ENCODE peak calls at places on chromosomes 4 and X, in four cellular contexts. A is CD4-positive, alpha-beta T cell; L is IMR-90; J is fibroblast of lung. K is an unnamed sample.

GRCh38 chrX:133921764-133922389 is 63.5 kb downstream of the GPC3 start:
- DNase-seq in A (peak), L (peak), J (peak), K (peak)

GRCh38 chr4:152245706-152246105 is 290.2 kb downstream of the FBXW7 start:
- DNase-seq in A (no peak), L (no peak), J (no peak), K (no peak)

GRCh38 chrX:108020631-108021030 is 24.2 kb upstream of the VSIG1 start:
- DNase-seq in A (peak), L (peak), J (peak), K (peak)

GRCh38 chr4:86032476-86033022 is 327.3 kb downstream of the MAPK10 start:
- DNase-seq in A (no peak), L (peak), J (peak), K (peak)

GRCh38 chr4:67762091-67762490 is 7.9 kb upstream of the GNRHR start:
- DNase-seq in A (no peak), L (peak), J (peak), K (no peak)

GRCh38 chr4:88439161-88439760 is 17.7 kb upstream of the HERC5 start:
- DNase-seq in A (no peak), L (no peak), J (no peak), K (no peak)

GRCh38 chr4:175421506-175421905 is 390.6 kb downstream of the GPM6A start:
- DNase-seq in A (no peak), L (peak), J (peak), K (no peak)

GRCh38 chr4:7389101-7389701 is 45.5 kb downstream of the PSAPL1 start:
- DNase-seq in A (no peak), L (no peak), J (no peak), K (no peak)

GRCh38 chr4:99430106-99430505 is 5.0 kb downstream of the ADH7 start:
- DNase-seq in A (no peak), L (no peak), J (no peak), K (no peak)

GRCh38 chr4:108004646-108005045 is 15.0 kb downstream of the HADH start:
- DNase-seq in A (no peak), L (no peak), J (no peak), K (no peak)

GRCh38 chr4:186297013-186297645 is 31.1 kb downstream of the F11 start:
- DNase-seq in A (no peak), L (peak), J (peak), K (peak)

GRCh38 chr4:158314756-158315487 is 104.6 kb downstream of the TMEM144 start:
- DNase-seq in A (no peak), L (peak), J (peak), K (no peak)

GRCh38 chr4:2249526-2249991 is 7.6 kb upstream of the HAUS3 start:
- DNase-seq in A (no peak), L (no peak), J (no peak), K (no peak)

GRCh38 chrX:108307408-108308085 is 130.7 kb downstream of the COL4A6 start:
- DNase-seq in A (no peak), L (peak), J (no peak), K (peak)

GRCh38 chr4:189785257-189785656 is 155.4 kb upstream of the FRG1 start:
- DNase-seq in A (no peak), L (no peak), J (no peak), K (no peak)

GRCh38 chr4:128810331-128810870 is 901 bp downstream of the JADE1 start:
- DNase-seq in A (peak), L (peak), J (peak), K (peak)

GRCh38 chrX:121135488-121136207 is 88.2 kb downstream of the GLUD2 start:
- DNase-seq in A (no peak), L (no peak), J (no peak), K (no peak)

GRCh38 chr4:147779449-147779848 is 47.6 kb downstream of the ARHGAP10 start:
- DNase-seq in A (no peak), L (no peak), J (no peak), K (no peak)

GRCh38 chr4:30380404-30380998 is 339.7 kb upstream of the PCDH7 start:
- DNase-seq in A (no peak), L (peak), J (peak), K (peak)

GRCh38 chrX:57070185-57070984 is 51.0 kb downstream of the SPIN2B start:
- DNase-seq in A (no peak), L (no peak), J (no peak), K (no peak)

GRCh38 chr4:140168936-140169335 is 15.0 kb upstream of the MAML3 start:
- DNase-seq in A (no peak), L (no peak), J (no peak), K (no peak)

GRCh38 chrX:129525162-129525561 is 1.9 kb upstream of the SMARCA1 start:
- DNase-seq in A (no peak), L (no peak), J (peak), K (no peak)
- H3K27ac ChIP-seq in A (no peak), L (no peak), J (no peak), K (no peak)

GRCh38 chr4:102438873-102439614 is 62.1 kb upstream of the NFKB1 start:
- DNase-seq in A (no peak), L (peak), J (peak), K (no peak)
- H3K27ac ChIP-seq in A (no peak), L (peak), J (peak), K (no peak)

GRCh38 chr4:57073559-57073958 is 36.6 kb downstream of the IGFBP7 start:
- DNase-seq in A (no peak), L (no peak), J (no peak), K (no peak)
- H3K27ac ChIP-seq in A (no peak), L (peak), J (no peak), K (no peak)

GRCh38 chr4:172979332-172979731 is 189.3 kb upstream of the GALNT7 start:
- DNase-seq in A (no peak), L (no peak), J (no peak), K (no peak)

GRCh38 chr4:172980178-172980577 is 188.4 kb upstream of the GALNT7 start:
- DNase-seq in A (no peak), L (peak), J (peak), K (no peak)

GRCh38 chr4:172978848-172979247 is 189.8 kb upstream of the GALNT7 start:
- DNase-seq in A (no peak), L (no peak), J (no peak), K (no peak)

GRCh38 chr4:172975651-172976229 is 192.9 kb upstream of the GALNT7 start:
- DNase-seq in A (no peak), L (no peak), J (no peak), K (no peak)

GRCh38 chr4:172974586-172974985 is 194.0 kb upstream of the GALNT7 start:
- DNase-seq in A (no peak), L (no peak), J (no peak), K (no peak)
- H3K27ac ChIP-seq in A (no peak), L (no peak), J (no peak), K (no peak)

GRCh38 chr4:184845367-184846011 is 19.7 kb upstream of the ACSL1 start:
- DNase-seq in A (no peak), L (peak), J (peak), K (no peak)
- H3K27ac ChIP-seq in A (no peak), L (no peak), J (no peak), K (no peak)

DNA sequence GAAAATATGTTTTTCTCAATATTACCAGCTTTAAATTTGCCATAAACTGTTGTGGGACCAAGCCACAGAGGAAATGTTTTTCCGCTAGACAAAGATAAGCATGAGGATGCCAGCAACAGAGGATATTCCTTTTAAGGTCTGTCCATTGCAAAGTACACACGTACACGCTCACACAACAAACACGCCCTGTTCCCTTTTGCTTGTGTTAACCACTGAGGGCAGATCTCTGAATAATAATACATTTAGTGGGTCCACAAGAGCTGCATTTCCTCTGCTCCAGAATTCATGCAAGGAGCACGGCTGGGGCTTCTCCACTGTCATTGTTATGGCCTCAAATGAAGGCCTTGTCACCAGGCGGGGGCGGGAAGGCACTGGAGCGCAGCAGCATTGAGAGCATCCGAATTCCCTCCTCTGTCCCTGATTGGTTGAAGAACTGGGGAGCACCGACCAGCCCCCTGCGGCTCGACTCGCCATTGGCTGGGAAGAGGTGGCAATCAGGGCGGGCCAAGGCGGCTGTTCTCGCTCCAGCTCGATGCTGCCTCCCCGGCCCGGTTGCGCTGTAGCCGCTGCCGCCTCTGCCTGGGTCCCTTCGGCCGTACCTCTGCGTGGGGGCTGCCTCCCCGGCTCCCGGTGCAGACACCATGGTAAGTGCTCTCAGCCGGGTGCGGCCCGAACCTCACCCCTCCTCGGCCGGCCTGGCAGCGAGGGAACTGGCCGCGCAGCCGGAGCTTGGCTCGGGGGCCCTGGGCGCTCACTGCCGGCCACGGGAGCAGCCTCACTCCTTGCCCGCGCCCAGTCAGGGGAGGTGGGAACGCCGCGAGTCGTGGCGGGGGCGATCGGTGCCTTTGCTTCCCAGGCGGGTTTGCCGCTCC is at the start of gene GUCY1B1:
- DNase-seq in A (peak), L (peak), J (peak), K (peak)
- H3K27ac ChIP-seq in A (no peak), L (peak), J (no peak), K (peak)

K was measured in cardiac muscle cell.